ENCODE peak calls at places on chromosomes 12 and 14, in seven cellular contexts. One of them, this sample, is unnamed.
A peak's percentile ranks its signal among the peaks of the same experiment; 100 is the strongest.

GRCh38 chr14:95496111-95496681 is 20.3 kb downstream of the SYNE3 start:
- DNase-seq in fibroblast of lung: peak; percentile 43
- DNase-seq in CD8-positive, alpha-beta T cell: no peak
- DNase-seq in colonic mucosa: no peak
- DNase-seq in choroid plexus epithelial cell: no peak
- DNase-seq in right cardiac atrium: peak; percentile 58
- DNase-seq in cardiac muscle cell: peak; percentile 65
- DNase-seq in this sample: no peak

GRCh38 chr12:70608184-70608583 is 29.0 kb downstream of the PTPRB start:
- DNase-seq in fibroblast of lung: no peak
- DNase-seq in CD8-positive, alpha-beta T cell: no peak
- DNase-seq in colonic mucosa: no peak
- DNase-seq in choroid plexus epithelial cell: no peak
- DNase-seq in right cardiac atrium: no peak
- DNase-seq in cardiac muscle cell: no peak
- DNase-seq in this sample: no peak

GRCh38 chr14:103719766-103720165 is 4.2 kb downstream of the ZFYVE21 start:
- DNase-seq in fibroblast of lung: no peak
- DNase-seq in CD8-positive, alpha-beta T cell: peak; percentile 12
- DNase-seq in colonic mucosa: no peak
- DNase-seq in choroid plexus epithelial cell: no peak
- DNase-seq in right cardiac atrium: no peak
- DNase-seq in cardiac muscle cell: no peak
- DNase-seq in this sample: no peak

GRCh38 chr12:3319723-3320492 is 171.1 kb upstream of the PRMT8 start:
- DNase-seq in fibroblast of lung: no peak
- DNase-seq in CD8-positive, alpha-beta T cell: no peak
- DNase-seq in colonic mucosa: no peak
- DNase-seq in choroid plexus epithelial cell: no peak
- DNase-seq in right cardiac atrium: no peak
- DNase-seq in cardiac muscle cell: no peak
- DNase-seq in this sample: no peak

GRCh38 chr12:70744133-70744532 is 106.9 kb upstream of the PTPRB start:
- DNase-seq in fibroblast of lung: no peak
- DNase-seq in CD8-positive, alpha-beta T cell: no peak
- DNase-seq in colonic mucosa: no peak
- DNase-seq in choroid plexus epithelial cell: peak; percentile 4
- DNase-seq in right cardiac atrium: no peak
- DNase-seq in cardiac muscle cell: peak; percentile 7
- DNase-seq in this sample: no peak

GRCh38 chr14:90384543-90384911 is 12.3 kb upstream of the CALM1 start:
- DNase-seq in fibroblast of lung: no peak
- DNase-seq in CD8-positive, alpha-beta T cell: peak; percentile 45
- DNase-seq in colonic mucosa: no peak
- DNase-seq in choroid plexus epithelial cell: no peak
- DNase-seq in right cardiac atrium: no peak
- DNase-seq in cardiac muscle cell: no peak
- DNase-seq in this sample: no peak

GRCh38 chr14:102335163-102335562 is 15.6 kb downstream of the ZNF839 start:
- DNase-seq in fibroblast of lung: no peak
- DNase-seq in CD8-positive, alpha-beta T cell: no peak
- DNase-seq in colonic mucosa: no peak
- DNase-seq in choroid plexus epithelial cell: no peak
- DNase-seq in right cardiac atrium: peak; percentile 22
- DNase-seq in cardiac muscle cell: no peak
- DNase-seq in this sample: no peak

GRCh38 chr12:93857279-93857894 is 180.2 kb downstream of the CRADD start:
- DNase-seq in fibroblast of lung: peak; percentile 55
- DNase-seq in CD8-positive, alpha-beta T cell: no peak
- DNase-seq in colonic mucosa: no peak
- DNase-seq in choroid plexus epithelial cell: peak; percentile 58
- DNase-seq in right cardiac atrium: no peak
- DNase-seq in cardiac muscle cell: peak; percentile 25
- DNase-seq in this sample: no peak

GRCh38 chr14:79534703-79535353 is 676.5 kb downstream of the DIO2 start:
- DNase-seq in fibroblast of lung: no peak
- DNase-seq in CD8-positive, alpha-beta T cell: no peak
- DNase-seq in colonic mucosa: no peak
- DNase-seq in choroid plexus epithelial cell: no peak
- DNase-seq in right cardiac atrium: no peak
- DNase-seq in cardiac muscle cell: no peak
- DNase-seq in this sample: no peak

GRCh38 chr12:45762185-45763110 is 32.9 kb downstream of the ARID2 start:
- DNase-seq in fibroblast of lung: peak; percentile 80
- DNase-seq in CD8-positive, alpha-beta T cell: no peak
- DNase-seq in colonic mucosa: no peak
- DNase-seq in choroid plexus epithelial cell: peak; percentile 83
- DNase-seq in right cardiac atrium: no peak
- DNase-seq in cardiac muscle cell: peak; percentile 71
- DNase-seq in this sample: peak; percentile 81

GRCh38 chr12:130136536-130136935 is 25.7 kb upstream of the FZD10 start:
- DNase-seq in fibroblast of lung: no peak
- DNase-seq in CD8-positive, alpha-beta T cell: no peak
- DNase-seq in colonic mucosa: no peak
- DNase-seq in choroid plexus epithelial cell: no peak
- DNase-seq in right cardiac atrium: no peak
- DNase-seq in cardiac muscle cell: no peak
- DNase-seq in this sample: no peak

GRCh38 chr14:56992332-56992820 is 182.1 kb upstream of the OTX2 start:
- DNase-seq in fibroblast of lung: no peak
- DNase-seq in CD8-positive, alpha-beta T cell: no peak
- DNase-seq in colonic mucosa: no peak
- DNase-seq in choroid plexus epithelial cell: no peak
- DNase-seq in right cardiac atrium: no peak
- DNase-seq in cardiac muscle cell: no peak
- DNase-seq in this sample: no peak

GRCh38 chr12:92334552-92334951 is 188.9 kb upstream of the BTG1 start:
- DNase-seq in fibroblast of lung: no peak
- DNase-seq in CD8-positive, alpha-beta T cell: no peak
- DNase-seq in colonic mucosa: no peak
- DNase-seq in choroid plexus epithelial cell: no peak
- DNase-seq in right cardiac atrium: no peak
- DNase-seq in cardiac muscle cell: no peak
- DNase-seq in this sample: no peak

DNA sequence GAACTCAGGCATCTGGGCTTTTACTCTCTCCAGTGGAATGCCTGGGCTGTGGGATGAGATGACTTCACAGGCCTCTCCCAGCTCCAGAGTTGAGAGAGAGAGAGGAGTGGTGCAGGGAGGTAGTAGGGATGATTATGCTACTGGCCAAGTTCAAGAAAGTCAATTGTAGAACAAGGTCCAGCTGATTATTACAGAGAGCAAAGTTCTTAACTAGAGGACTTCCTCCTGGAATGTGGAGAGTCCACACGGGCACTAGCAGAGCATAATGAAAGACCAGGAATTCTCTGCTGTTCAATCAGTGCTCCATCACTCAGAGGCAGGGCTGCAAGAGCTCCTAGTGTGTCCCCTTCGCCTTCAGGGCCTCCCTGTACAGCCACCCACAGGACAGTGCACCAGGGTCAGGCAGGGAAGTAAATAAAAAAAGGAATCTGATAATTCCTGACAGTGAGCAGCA is 651 bp upstream of the EMP1 start:
- DNase-seq in fibroblast of lung: peak; percentile 54
- DNase-seq in CD8-positive, alpha-beta T cell: no peak
- DNase-seq in colonic mucosa: peak; percentile 56
- DNase-seq in choroid plexus epithelial cell: peak; percentile 39
- DNase-seq in right cardiac atrium: peak; percentile 52
- DNase-seq in cardiac muscle cell: peak; percentile 55
- DNase-seq in this sample: no peak
- H3K4me3 ChIP-seq in fibroblast of lung: no peak overlapping the region
- H3K4me3 ChIP-seq in CD8-positive, alpha-beta T cell: no peak overlapping the region
- H3K4me3 ChIP-seq in colonic mucosa: no peak overlapping the region
- H3K4me3 ChIP-seq in choroid plexus epithelial cell: no peak overlapping the region
- H3K4me3 ChIP-seq in right cardiac atrium: no peak overlapping the region
- H3K4me3 ChIP-seq in cardiac muscle cell: no peak overlapping the region
- H3K4me3 ChIP-seq in this sample: no peak overlapping the region

GRCh38 chr14:69650948-69651369 is 39.6 kb downstream of the SUSD6 start:
- DNase-seq in fibroblast of lung: no peak
- DNase-seq in CD8-positive, alpha-beta T cell: no peak
- DNase-seq in colonic mucosa: no peak
- DNase-seq in choroid plexus epithelial cell: no peak
- DNase-seq in right cardiac atrium: no peak
- DNase-seq in cardiac muscle cell: peak; percentile 40
- DNase-seq in this sample: no peak
- H3K4me3 ChIP-seq in fibroblast of lung: no peak overlapping the region
- H3K4me3 ChIP-seq in CD8-positive, alpha-beta T cell: no peak overlapping the region
- H3K4me3 ChIP-seq in colonic mucosa: no peak overlapping the region
- H3K4me3 ChIP-seq in choroid plexus epithelial cell: no peak overlapping the region
- H3K4me3 ChIP-seq in right cardiac atrium: no peak overlapping the region
- H3K4me3 ChIP-seq in cardiac muscle cell: no peak overlapping the region
- H3K4me3 ChIP-seq in this sample: no peak overlapping the region

GRCh38 chr12:26003065-26003464 is 44.6 kb downstream of the RASSF8 start:
- DNase-seq in fibroblast of lung: no peak
- DNase-seq in CD8-positive, alpha-beta T cell: no peak
- DNase-seq in colonic mucosa: no peak
- DNase-seq in choroid plexus epithelial cell: no peak
- DNase-seq in right cardiac atrium: no peak
- DNase-seq in cardiac muscle cell: no peak
- DNase-seq in this sample: no peak

GRCh38 chr12:26001530-26001929 is 43.0 kb downstream of the RASSF8 start:
- DNase-seq in fibroblast of lung: no peak
- DNase-seq in CD8-positive, alpha-beta T cell: no peak
- DNase-seq in colonic mucosa: no peak
- DNase-seq in choroid plexus epithelial cell: no peak
- DNase-seq in right cardiac atrium: no peak
- DNase-seq in cardiac muscle cell: no peak
- DNase-seq in this sample: no peak

GRCh38 chr12:25997401-25997973 is 39.0 kb downstream of the RASSF8 start:
- DNase-seq in fibroblast of lung: peak; percentile 80
- DNase-seq in CD8-positive, alpha-beta T cell: no peak
- DNase-seq in colonic mucosa: no peak
- DNase-seq in choroid plexus epithelial cell: peak; percentile 93
- DNase-seq in right cardiac atrium: no peak
- DNase-seq in cardiac muscle cell: peak; percentile 93
- DNase-seq in this sample: no peak

GRCh38 chr12:25996677-25997076 is 38.2 kb downstream of the RASSF8 start:
- DNase-seq in fibroblast of lung: no peak
- DNase-seq in CD8-positive, alpha-beta T cell: no peak
- DNase-seq in colonic mucosa: no peak
- DNase-seq in choroid plexus epithelial cell: no peak
- DNase-seq in right cardiac atrium: no peak
- DNase-seq in cardiac muscle cell: no peak
- DNase-seq in this sample: no peak

DNA sequence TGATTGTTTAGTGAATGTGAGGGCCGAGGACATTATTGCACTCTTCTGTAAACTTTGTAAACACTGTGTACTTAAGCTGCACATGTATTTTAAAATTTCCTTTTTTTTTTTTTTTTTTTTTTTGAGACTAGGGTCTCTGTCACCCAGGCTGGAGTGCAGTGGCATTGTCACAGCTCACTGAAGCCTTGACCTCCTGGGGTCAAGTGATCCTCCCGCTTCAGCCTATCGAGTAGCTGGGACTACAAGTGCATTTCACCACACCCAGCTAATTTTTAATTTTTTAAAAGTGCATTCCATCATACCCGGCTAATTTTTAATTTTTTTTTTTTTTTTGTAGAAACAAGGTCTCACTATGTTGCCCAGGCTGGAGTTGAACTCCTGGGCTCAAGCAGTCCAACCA is 42.4 kb downstream of the RASSF8 start:
- DNase-seq in fibroblast of lung: no peak
- DNase-seq in CD8-positive, alpha-beta T cell: no peak
- DNase-seq in colonic mucosa: no peak
- DNase-seq in choroid plexus epithelial cell: no peak
- DNase-seq in right cardiac atrium: no peak
- DNase-seq in cardiac muscle cell: no peak
- DNase-seq in this sample: no peak
- H3K4me3 ChIP-seq in fibroblast of lung: no peak overlapping the region
- H3K4me3 ChIP-seq in CD8-positive, alpha-beta T cell: no peak overlapping the region
- H3K4me3 ChIP-seq in colonic mucosa: no peak overlapping the region
- H3K4me3 ChIP-seq in choroid plexus epithelial cell: no peak overlapping the region
- H3K4me3 ChIP-seq in right cardiac atrium: no peak overlapping the region
- H3K4me3 ChIP-seq in cardiac muscle cell: no peak overlapping the region
- H3K4me3 ChIP-seq in this sample: no peak overlapping the region

DNA sequence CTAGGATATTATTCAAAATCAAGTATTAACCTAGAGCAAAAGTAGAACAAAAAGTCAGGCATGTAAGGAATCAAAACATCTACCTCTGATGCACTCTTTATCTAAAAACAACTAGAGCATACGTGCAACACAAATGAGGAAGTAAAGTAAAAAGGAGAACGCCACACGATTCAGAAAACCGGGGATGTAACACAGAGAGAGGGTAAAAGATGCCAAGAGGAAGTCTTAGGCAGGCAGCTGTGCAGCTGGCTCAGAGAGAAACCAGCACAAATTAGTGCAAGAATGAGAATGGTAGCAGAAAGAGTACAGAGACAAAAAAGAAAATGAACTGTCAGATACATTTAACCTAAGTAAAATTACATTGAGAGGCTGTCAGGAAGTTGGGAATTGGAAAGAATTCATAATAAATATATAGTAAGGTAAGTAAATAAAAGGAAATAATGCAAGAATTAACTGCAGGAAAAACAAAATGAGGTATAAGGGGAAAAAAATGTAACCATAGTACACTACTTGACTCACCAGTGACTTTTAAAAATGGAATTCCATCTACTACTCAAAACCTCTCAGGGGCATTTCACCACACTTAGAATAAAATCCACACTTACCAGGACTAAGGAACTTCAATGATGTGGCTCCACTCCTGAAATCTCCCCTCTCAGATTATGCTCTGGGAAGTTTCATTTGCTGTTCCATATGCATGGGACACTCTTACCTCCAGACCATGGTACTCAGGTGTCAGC is 17.1 kb downstream of the BCAT1 start:
- DNase-seq in fibroblast of lung: no peak
- DNase-seq in CD8-positive, alpha-beta T cell: no peak
- DNase-seq in colonic mucosa: no peak
- DNase-seq in choroid plexus epithelial cell: no peak
- DNase-seq in right cardiac atrium: no peak
- DNase-seq in cardiac muscle cell: no peak
- DNase-seq in this sample: no peak
- H3K4me3 ChIP-seq in fibroblast of lung: no peak overlapping the region
- H3K4me3 ChIP-seq in CD8-positive, alpha-beta T cell: no peak overlapping the region
- H3K4me3 ChIP-seq in colonic mucosa: no peak overlapping the region
- H3K4me3 ChIP-seq in choroid plexus epithelial cell: no peak overlapping the region
- H3K4me3 ChIP-seq in right cardiac atrium: no peak overlapping the region
- H3K4me3 ChIP-seq in cardiac muscle cell: no peak overlapping the region
- H3K4me3 ChIP-seq in this sample: no peak overlapping the region

This sample was measured in LNCaP clone FGC.